ENCODE peak calls at places on chromosome 12, in seven cellular contexts. F is AG10803, L is neuronal stem cell, R is GM04504, X is T-helper 1 cell, U is lower lobe of right lung, A is COR-L47. H is an unnamed sample.

GRCh38 chr12:6697584-6698351 is 2.8 kb downstream of the PIANP start:
- DNase-seq in L (peak; percentile 21), F (peak; percentile 62), A (no peak), U (no peak), R (peak; percentile 42), X (no peak), H (no peak)

GRCh38 chr12:116924558-116925453 is 14.1 kb downstream of the FBXW8 start:
- DNase-seq in U (no peak), F (peak; percentile 74), R (no peak), A (no peak), L (no peak), X (peak; percentile 33), H (no peak)

GRCh38 chr12:122392411-122392810 is 30.1 kb downstream of the CLIP1 start:
- DNase-seq in X (no peak), L (no peak), A (no peak), R (no peak), U (no peak), F (no peak), H (no peak)

GRCh38 chr12:21613931-21614330 is 9.3 kb upstream of the GYS2 start:
- DNase-seq in L (no peak), U (no peak), X (no peak), A (no peak), F (no peak), R (no peak), H (no peak)

GRCh38 chr12:130066742-130067141 is 95.5 kb upstream of the FZD10 start:
- DNase-seq in L (no peak), A (no peak), F (no peak), U (no peak), X (no peak), R (no peak), H (no peak)

GRCh38 chr12:123094349-123095073 is 56.4 kb downstream of the PITPNM2 start:
- DNase-seq in A (no peak), L (no peak), U (no peak), F (peak; percentile 85), X (no peak), R (peak; percentile 82), H (peak; percentile 66)

GRCh38 chr12:6782903-6783571 is 6.3 kb upstream of the CD4 start:
- DNase-seq in U (no peak), L (no peak), F (no peak), R (no peak), A (no peak), X (no peak), H (no peak)

GRCh38 chr12:46964496-46965098 is 114.8 kb upstream of the PCED1B start:
- DNase-seq in A (no peak), R (no peak), X (no peak), F (peak; percentile 88), L (peak; percentile 74), U (no peak), H (no peak)

GRCh38 chr12:17976202-17976601 is 113.8 kb downstream of the RERGL start:
- DNase-seq in U (no peak), A (no peak), R (no peak), F (no peak), L (peak; percentile 12), X (no peak), H (no peak)

GRCh38 chr12:108328420-108328819 is 10.7 kb downstream of the CMKLR1 start:
- DNase-seq in R (no peak), L (no peak), F (no peak), A (no peak), U (no peak), X (no peak), H (no peak)

GRCh38 chr12:3491938-3492867 is 1.2 kb downstream of the PRMT8 start:
- DNase-seq in X (no peak), R (peak; percentile 12), U (peak; percentile 59), L (peak; percentile 87), A (no peak), F (peak; percentile 38), H (peak; percentile 69)

GRCh38 chr12:47636908-47637780 is 68.7 kb downstream of the RPAP3 start:
- DNase-seq in U (peak; percentile 79), R (no peak), A (peak; percentile 33), L (no peak), X (no peak), F (no peak), H (peak; percentile 29)

GRCh38 chr12:21301-22189 is 45.0 kb upstream of the IQSEC3 start:
- DNase-seq in U (peak; percentile 71), A (no peak), L (no peak), R (no peak), F (no peak), X (no peak), H (no peak)

GRCh38 chr12:50862316-50862715 is 19.6 kb downstream of the TMPRSS12 start:
- DNase-seq in A (no peak), U (no peak), L (no peak), F (peak; percentile 51), R (peak; percentile 24), X (no peak), H (no peak)

GRCh38 chr12:108980831-108981618 is 39.8 kb downstream of the SVOP start:
- DNase-seq in X (no peak), R (peak; percentile 24), A (no peak), F (peak; percentile 85), L (no peak), U (no peak), H (no peak)

H was measured in left cardiac atrium.